ENCODE peak calls at places on chromosome 13, in eight cellular contexts. A is tibial nerve; I is GM13977; E is left kidney; G is T-helper 2 cell treated with Interferon-gamma antibody and Interleukin-4, amounts not matched to agents 5 μg/mL and 100 μg/mL, for 36 hours; T is head of caudate nucleus; P is midbrain; W is breast epithelium. N is an unnamed sample.
A peak's percentile ranks its signal among the peaks of the same experiment; 100 is the strongest.

GRCh38 chr13:80109313-80109712 is 231.6 kb downstream of the SPRY2 start:
- DNase-seq in W (no peak), A (no peak), I (no peak), P (no peak), T (no peak), E (no peak), G (no peak), N (no peak)

GRCh38 chr13:89401209-89401810 is 1730.1 kb downstream of the SLITRK5 start:
- DNase-seq in T (no peak), W (no peak), I (no peak), A (no peak), E (no peak), P (peak; percentile 22), G (no peak), N (no peak)

GRCh38 chr13:26686285-26686684 is 74.3 kb downstream of the GPR12 start:
- DNase-seq in W (no peak), P (no peak), G (no peak), A (no peak), I (no peak), T (no peak), E (no peak), N (no peak)

GRCh38 chr13:78121001-78121400 is 202.4 kb upstream of the EDNRB start:
- DNase-seq in P (no peak), G (no peak), I (no peak), E (no peak), T (no peak), W (no peak), A (no peak), N (no peak)

GRCh38 chr13:82165396-82166174 is 1716.7 kb downstream of the SLITRK1 start:
- DNase-seq in A (no peak), T (no peak), G (no peak), I (no peak), E (no peak), P (no peak), W (no peak), N (no peak)

GRCh38 chr13:97460004-97460756 is 26.2 kb downstream of the RAP2A start:
- DNase-seq in P (no peak), I (peak; percentile 31), W (no peak), E (no peak), A (no peak), G (no peak), T (no peak), N (no peak)

GRCh38 chr13:80171096-80171495 is 169.8 kb downstream of the SPRY2 start:
- DNase-seq in W (no peak), P (no peak), T (no peak), E (no peak), G (no peak), A (no peak), I (no peak), N (no peak)

GRCh38 chr13:45051315-45051714 is 62.0 kb downstream of the GPALPP1 start:
- DNase-seq in G (no peak), E (no peak), T (no peak), P (no peak), W (no peak), A (no peak), I (no peak), N (no peak)

GRCh38 chr13:35514801-35515502 is 38.5 kb upstream of the MAB21L1 start:
- DNase-seq in G (no peak), A (no peak), P (no peak), W (no peak), I (no peak), T (no peak), E (no peak), N (no peak)

GRCh38 chr13:108827637-108828036 is 198.2 kb downstream of the MYO16 start:
- DNase-seq in T (no peak), I (no peak), P (no peak), A (no peak), W (no peak), E (peak; percentile 60), G (no peak), N (no peak)

GRCh38 chr13:79485014-79485441 is 4.1 kb downstream of the NDFIP2 start:
- DNase-seq in P (no peak), I (no peak), T (no peak), E (peak; percentile 61), W (no peak), G (peak; percentile 50), A (no peak), N (no peak)

GRCh38 chr13:37446503-37446902 is 152.1 kb downstream of the POSTN start:
- DNase-seq in G (no peak), T (no peak), I (no peak), A (no peak), P (no peak), E (no peak), W (no peak), N (no peak)

GRCh38 chr13:113151745-113152707 is 6.4 kb upstream of the PROZ start:
- DNase-seq in G (no peak), W (no peak), E (no peak), I (peak; percentile 63), P (peak; percentile 5), A (no peak), T (no peak), N (no peak)

GRCh38 chr13:71578048-71578447 is 289.0 kb downstream of the DACH1 start:
- DNase-seq in I (no peak), P (no peak), E (no peak), T (no peak), G (no peak), A (no peak), W (no peak), N (no peak)

GRCh38 chr13:79709526-79709925 is 228.6 kb downstream of the NDFIP2 start:
- DNase-seq in E (no peak), A (no peak), W (no peak), P (no peak), G (no peak), I (no peak), T (no peak), N (no peak)

GRCh38 chr13:56988543-56988942 is 152.2 kb upstream of the PRR20A start:
- DNase-seq in I (no peak), A (no peak), W (no peak), T (no peak), G (no peak), E (no peak), P (no peak), N (no peak)

GRCh38 chr13:114149774-114150740 is 17.6 kb upstream of the RASA3 start:
- DNase-seq in A (no peak), W (no peak), G (no peak), I (no peak), P (no peak), T (no peak), E (no peak), N (no peak)

GRCh38 chr13:81184556-81185265 is 843.8 kb upstream of the SPRY2 start:
- DNase-seq in I (no peak), T (no peak), E (no peak), P (no peak), W (no peak), A (no peak), G (no peak), N (no peak)

GRCh38 chr13:59356607-59357006 is 807.1 kb downstream of the DIAPH3 start:
- DNase-seq in T (no peak), W (no peak), G (no peak), E (peak; percentile 45), I (no peak), A (peak; percentile 16), P (no peak), N (no peak)

GRCh38 chr13:80726895-80727294 is 386.0 kb upstream of the SPRY2 start:
- DNase-seq in E (peak; percentile 3), G (no peak), I (no peak), A (no peak), T (no peak), P (no peak), W (no peak), N (no peak)

GRCh38 chr13:102198418-102199322 is 203.2 kb downstream of the FGF14 start:
- DNase-seq in G (no peak), P (no peak), I (no peak), E (no peak), W (no peak), A (no peak), T (no peak), N (no peak)

GRCh38 chr13:49669735-49670309 is 21.5 kb downstream of the EBPL start:
- DNase-seq in W (no peak), T (peak; percentile 67), I (peak; percentile 46), E (peak; percentile 88), A (peak; percentile 18), P (peak; percentile 67), G (no peak), N (no peak)

GRCh38 chr13:64704121-64704520 is 2526.0 kb downstream of the PCDH9 start:
- DNase-seq in I (no peak), E (no peak), P (no peak), A (no peak), W (no peak), G (no peak), T (no peak), N (no peak)

GRCh38 chr13:98242403-98242802 is 65.3 kb upstream of the RNF113B start:
- DNase-seq in I (no peak), A (no peak), E (no peak), W (no peak), T (no peak), G (no peak), P (no peak), N (no peak)

GRCh38 chr13:111245781-111246384 is 74.6 kb upstream of the TEX29 start:
- DNase-seq in G (no peak), I (no peak), W (no peak), E (no peak), P (no peak), A (no peak), T (no peak), N (no peak)

GRCh38 chr13:59906413-59907027 is 257.2 kb downstream of the DIAPH3 start:
- DNase-seq in A (no peak), T (no peak), W (no peak), G (no peak), I (peak; percentile 9), P (peak; percentile 22), E (peak; percentile 44), N (no peak)

GRCh38 chr13:59680429-59681024 is 483.2 kb downstream of the DIAPH3 start:
- DNase-seq in W (no peak), I (peak; percentile 22), T (no peak), G (no peak), A (no peak), E (peak; percentile 47), P (no peak), N (no peak)

GRCh38 chr13:42174344-42175162 is 97.4 kb upstream of the AKAP11 start:
- DNase-seq in I (no peak), P (no peak), T (no peak), W (no peak), A (no peak), E (no peak), G (no peak), N (no peak)

N was measured in GOT3.